ENCODE peak calls at places on chromosomes 5 and 9, in seven cellular contexts. A is transverse colon, U is uterus, D is PC-9, W is dorsolateral prefrontal cortex, I is fibroblast of lung, X is kidney epithelial cell. C is an unnamed sample.

GRCh38 chr9:95005276-95006141 is 279.0 kb downstream of the AOPEP start:
- DNase-seq in I (peak), U (no peak), A (no peak), X (no peak), D (no peak), W (no peak), C (no peak)

GRCh38 chr5:410911-411517 is 32.0 kb upstream of the EXOC3 start:
- DNase-seq in W (no peak), U (no peak), X (no peak), I (no peak), D (no peak), A (no peak), C (no peak)

GRCh38 chr9:87062706-87063105 is 115.4 kb upstream of the GAS1 start:
- DNase-seq in U (no peak), W (no peak), A (no peak), D (no peak), X (no peak), I (no peak), C (no peak)

GRCh38 chr5:145904743-145905142 is 31.6 kb upstream of the SH3RF2 start:
- DNase-seq in U (no peak), X (no peak), A (no peak), I (no peak), D (no peak), W (no peak), C (no peak)

GRCh38 chr5:88805151-88805784 is 77.7 kb downstream of the MEF2C start:
- DNase-seq in A (no peak), D (no peak), I (no peak), W (no peak), U (no peak), X (no peak), C (no peak)

GRCh38 chr9:18072967-18073366 is 401.0 kb upstream of the ADAMTSL1 start:
- DNase-seq in X (no peak), U (peak), A (no peak), D (no peak), I (no peak), W (no peak), C (no peak)

GRCh38 chr9:92986175-92987110 is 39.1 kb downstream of the FGD3 start:
- DNase-seq in A (no peak), I (peak), U (no peak), W (no peak), X (no peak), D (no peak), C (no peak)

GRCh38 chr9:33180526-33181184 is 13.5 kb upstream of the B4GALT1 start:
- DNase-seq in U (no peak), A (no peak), X (no peak), W (no peak), D (no peak), I (peak), C (no peak)

GRCh38 chr9:95772320-95773060 is 103.0 kb upstream of the ERCC6L2 start:
- DNase-seq in W (peak), U (peak), D (no peak), X (no peak), A (peak), I (peak), C (no peak)

GRCh38 chr5:134555889-134556311 is 30.4 kb downstream of the JADE2 start:
- DNase-seq in D (peak), U (peak), X (no peak), W (peak), I (peak), A (peak), C (peak)

GRCh38 chr9:14741369-14741768 is 18.8 kb upstream of the CER1 start:
- DNase-seq in X (no peak), W (no peak), U (no peak), I (no peak), A (no peak), D (no peak), C (no peak)

GRCh38 chr9:129989362-129989708 is 53.7 kb downstream of the FNBP1 start:
- DNase-seq in A (no peak), I (no peak), U (no peak), X (no peak), D (no peak), W (no peak), C (no peak)

GRCh38 chr9:14530301-14530700 is 162.9 kb downstream of the ZDHHC21 start:
- DNase-seq in X (no peak), D (no peak), A (no peak), I (no peak), W (no peak), U (no peak), C (no peak)

GRCh38 chr9:113463418-113464285 is at the start of gene RGS3:
- DNase-seq in W (no peak), X (peak), D (peak), A (peak), I (no peak), U (no peak), C (no peak)

GRCh38 chr5:14895301-14895700 is 23.7 kb upstream of the ANKH start:
- DNase-seq in X (no peak), D (peak), A (peak), W (no peak), U (no peak), I (no peak), C (no peak)

GRCh38 chr9:4691794-4692193 is 12.4 kb downstream of the CDC37L1 start:
- DNase-seq in X (no peak), I (no peak), D (no peak), U (no peak), A (no peak), W (no peak), C (no peak)

GRCh38 chr5:115543365-115543700 is 1.2 kb downstream of the FEM1C start:
- DNase-seq in A (peak), D (no peak), W (no peak), I (no peak), X (no peak), U (no peak), C (no peak)

GRCh38 chr9:21070171-21070571 is 7.6 kb downstream of the IFNB1 start:
- DNase-seq in W (no peak), D (peak), U (peak), I (peak), A (peak), X (peak), C (peak)

GRCh38 chr9:18786936-18787658 is 245.9 kb downstream of the SAXO1 start:
- DNase-seq in W (no peak), X (no peak), A (no peak), U (no peak), D (no peak), I (peak), C (no peak)

GRCh38 chr5:64147849-64148441 is 17.7 kb upstream of the RNF180 start:
- DNase-seq in A (peak), D (no peak), X (no peak), W (peak), I (peak), U (peak), C (no peak)

GRCh38 chr9:112332977-112333638 is at the start of gene PTBP3:
- DNase-seq in A (peak), D (peak), X (no peak), I (peak), U (peak), W (peak), C (peak)

GRCh38 chr5:77319140-77319539 is 108.7 kb downstream of the PDE8B start:
- DNase-seq in U (no peak), X (no peak), D (no peak), W (no peak), I (peak), A (no peak), C (no peak)

GRCh38 chr9:112762726-112763518 is 12.4 kb downstream of the SNX30 start:
- DNase-seq in X (no peak), D (no peak), W (no peak), A (no peak), I (no peak), U (no peak), C (no peak)

DNA sequence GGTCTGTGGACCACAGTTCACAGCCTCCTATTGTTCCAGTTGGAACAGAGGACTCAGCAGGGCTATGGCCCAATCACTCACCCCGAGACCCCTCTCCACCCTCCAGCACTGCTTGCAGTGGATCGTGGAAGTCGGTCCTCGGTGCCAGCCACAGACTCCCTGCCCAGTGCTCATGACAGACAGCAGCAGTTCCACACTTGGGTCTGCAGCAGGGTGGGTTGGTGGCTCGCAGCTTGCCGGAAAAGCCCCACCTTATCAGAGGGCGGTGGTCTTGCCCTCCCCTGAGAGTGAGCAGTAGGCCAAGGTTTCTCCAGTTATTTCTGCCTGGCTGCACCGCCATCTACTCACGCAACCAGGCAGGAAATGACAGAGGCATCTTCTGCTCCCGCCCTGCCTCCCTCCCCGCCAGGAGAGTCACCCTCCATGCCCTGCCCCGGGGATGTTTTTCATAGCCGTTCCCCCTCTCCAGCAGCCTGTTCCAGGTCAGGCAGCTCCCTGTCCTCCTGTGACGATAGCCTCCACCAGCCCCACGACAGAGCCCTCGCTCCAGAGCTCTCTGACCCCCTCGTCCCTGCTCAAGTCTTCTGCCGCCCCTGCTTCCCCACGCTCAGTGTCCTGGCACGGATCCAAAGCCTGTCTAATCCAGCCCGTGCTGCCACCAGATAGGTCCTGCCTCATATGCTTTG is 34.5 kb downstream of the UNC5A start:
- DNase-seq in U (no peak), A (no peak), D (peak), W (no peak), I (no peak), X (no peak), C (no peak)
- H3K4me3 ChIP-seq in U (no peak), A (no peak), D (peak), W (no peak), I (no peak), X (no peak), C (no peak)

GRCh38 chr5:140548791-140549190 is 1.3 kb downstream of the EIF4EBP3 start:
- DNase-seq in D (no peak), A (no peak), X (no peak), W (no peak), U (no peak), I (no peak), C (no peak)

GRCh38 chr5:140549237-140550144 is 2.0 kb downstream of the EIF4EBP3 start:
- DNase-seq in D (peak), U (peak), A (peak), W (no peak), I (peak), X (no peak), C (no peak)

GRCh38 chr5:140546851-140547507 is 483 bp upstream of the EIF4EBP3 start:
- DNase-seq in X (no peak), D (no peak), A (peak), I (no peak), U (no peak), W (no peak), C (no peak)

GRCh38 chr5:140547508-140548299 is at the start of gene EIF4EBP3:
- DNase-seq in D (no peak), I (peak), U (peak), A (peak), W (peak), X (peak), C (peak)

GRCh38 chr5:140548300-140548688 is 832 bp downstream of the EIF4EBP3 start:
- DNase-seq in I (no peak), D (no peak), A (peak), U (no peak), X (no peak), W (no peak), C (no peak)
- H3K4me3 ChIP-seq in I (peak), D (no peak), A (peak), U (peak), X (no peak), W (peak), C (peak)

GRCh38 chr5:10045376-10045775 is 204.3 kb downstream of the ATPSCKMT start:
- DNase-seq in A (no peak), D (no peak), U (no peak), X (no peak), I (no peak), W (no peak), C (no peak)

GRCh38 chr5:10049825-10050455 is 199.7 kb downstream of the ATPSCKMT start:
- DNase-seq in W (no peak), D (no peak), I (no peak), A (no peak), X (no peak), U (no peak), C (no peak)

GRCh38 chr5:10046681-10047080 is 203.0 kb downstream of the ATPSCKMT start:
- DNase-seq in W (no peak), I (no peak), A (no peak), D (no peak), U (no peak), X (no peak), C (no peak)
- H3K4me3 ChIP-seq in W (no peak), I (no peak), A (no peak), D (no peak), U (no peak), X (no peak), C (no peak)

GRCh38 chr5:58493136-58493535 is 1.9 kb downstream of the GAPT start:
- DNase-seq in X (no peak), D (no peak), I (no peak), W (no peak), U (no peak), A (no peak), C (no peak)

GRCh38 chr5:58491216-58491892 is at the start of gene GAPT:
- DNase-seq in A (no peak), W (no peak), D (no peak), X (no peak), U (no peak), I (no peak), C (no peak)

GRCh38 chr5:58496488-58496887 is 5.3 kb downstream of the GAPT start:
- DNase-seq in X (no peak), D (no peak), I (no peak), A (no peak), W (no peak), U (no peak), C (no peak)

GRCh38 chr5:58490397-58491072 is 700 bp upstream of the GAPT start:
- DNase-seq in W (no peak), X (no peak), I (no peak), U (no peak), D (no peak), A (no peak), C (no peak)
- H3K4me3 ChIP-seq in W (no peak), X (no peak), I (no peak), U (no peak), D (no peak), A (no peak), C (no peak)

DNA sequence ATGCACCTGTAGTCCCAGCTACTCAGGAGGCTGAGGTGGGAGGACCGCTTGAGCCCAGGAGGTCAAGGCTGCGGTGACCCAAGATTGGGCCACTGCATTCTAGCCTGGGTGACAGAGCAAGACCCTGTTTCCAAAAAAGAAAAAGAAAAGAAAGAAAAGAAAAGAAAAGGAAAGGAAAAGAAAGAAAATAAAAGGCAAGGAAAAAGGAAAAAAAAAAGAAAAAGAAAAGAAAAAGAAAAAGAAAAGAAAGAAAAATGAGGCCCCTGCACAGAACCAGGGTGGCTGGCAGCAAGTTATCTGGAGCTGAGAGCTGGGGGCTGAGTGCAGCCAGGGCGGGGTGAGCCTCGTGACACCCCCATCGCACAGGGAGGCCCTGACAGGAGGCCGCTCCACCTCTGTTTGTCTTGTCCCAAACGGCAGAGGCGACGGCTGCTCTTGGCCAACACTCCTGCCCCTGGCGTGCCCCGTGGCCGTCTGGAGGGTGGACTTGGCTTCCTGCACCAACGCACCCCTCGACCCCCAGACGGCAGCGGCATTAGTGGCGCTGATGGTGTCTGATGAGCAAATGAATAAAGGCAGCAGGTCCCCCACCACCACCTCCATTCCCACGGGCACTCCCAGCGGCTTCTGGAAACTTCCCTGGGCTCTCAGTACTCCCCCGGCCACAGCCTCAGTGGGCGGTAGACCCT is 16.7 kb downstream of the EXD3 start:
- DNase-seq in X (no peak), I (no peak), W (no peak), D (no peak), U (no peak), A (no peak), C (no peak)
- H3K4me3 ChIP-seq in X (peak), I (peak), W (peak), D (no peak), U (no peak), A (peak), C (peak)

DNA sequence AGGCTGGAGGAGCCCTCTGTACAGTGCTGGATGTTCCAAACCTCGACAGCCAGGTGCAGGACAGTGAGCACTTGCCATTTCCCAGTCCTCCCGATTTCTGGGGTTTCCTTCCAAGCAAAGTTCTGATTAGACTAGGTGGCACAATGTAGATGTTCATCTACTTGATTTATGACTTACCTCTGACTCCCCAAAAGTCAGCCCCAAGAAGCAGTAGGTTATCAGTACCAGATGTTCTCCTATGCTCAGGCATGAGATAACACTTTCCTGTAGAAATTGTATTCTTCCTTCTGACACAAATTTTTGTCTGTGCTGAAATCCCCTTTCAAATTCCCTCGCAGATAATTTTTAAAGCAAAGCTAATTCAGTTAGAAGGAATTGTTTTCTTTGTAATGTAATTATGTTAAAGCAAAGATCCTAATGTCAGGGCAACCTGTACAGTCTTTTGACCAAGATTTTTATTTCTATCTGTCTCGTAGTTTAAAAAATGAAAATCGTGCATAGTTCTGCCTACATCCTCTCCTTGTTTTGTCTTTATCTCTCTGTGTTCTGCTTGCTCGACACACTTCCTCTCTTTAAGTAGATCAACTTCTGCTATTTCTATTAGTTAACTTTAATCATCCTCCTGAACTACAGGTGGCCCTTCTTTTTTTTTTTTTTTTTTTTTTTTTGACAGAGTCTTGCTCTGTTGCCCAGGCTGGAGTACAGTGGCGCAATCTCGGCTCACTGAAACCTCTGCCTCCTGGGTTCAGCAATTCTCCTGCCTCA is 102.4 kb upstream of the PJA2 start:
- DNase-seq in W (no peak), I (no peak), D (no peak), U (no peak), A (no peak), X (no peak), C (no peak)
- H3K4me3 ChIP-seq in W (no peak), I (no peak), D (no peak), U (no peak), A (no peak), X (no peak), C (no peak)

C was measured in thoracic aorta.